ENCODE peak calls at places on chromosomes 16 and 17, in nine cellular contexts. C is MV-4-11; Z is substantia nigra; R is naive B cell; E is hepatic stellate cell; B is stimulated activated CD8-positive, alpha-beta memory T cell treated with anti-CD3 and anti-CD28 coated beads, Interleukin-7, amount 100 ng/mL, for 4 hours; H is NCI-H82; G is NCI-H526; I is AG04450. W is an unnamed sample.

GRCh38 chr17:76076765-76077581 is 2.0 kb upstream of the ZACN start:
- DNase-seq in C (no peak), Z (no peak), R (peak), E (no peak), B (no peak), H (no peak), G (peak), I (no peak), W (peak)

GRCh38 chr17:73293480-73293911 is 18.3 kb downstream of the CDC42EP4 start:
- DNase-seq in C (no peak), Z (no peak), R (no peak), E (peak), B (no peak), H (no peak), G (no peak), I (no peak), W (no peak)

GRCh38 chr17:82900741-82901140 is 60.9 kb upstream of the ZNF750 start:
- DNase-seq in C (no peak), Z (no peak), R (no peak), E (no peak), B (no peak), H (no peak), G (no peak), I (no peak), W (no peak)

GRCh38 chr16:30371248-30371816 is 1.0 kb upstream of the TBC1D10B start:
- DNase-seq in C (no peak), Z (no peak), R (no peak), E (no peak), B (no peak), H (no peak), G (no peak), I (no peak), W (no peak)

GRCh38 chr17:74147436-74147835 is 56.0 kb upstream of the RPL38 start:
- DNase-seq in C (no peak), Z (no peak), R (no peak), E (no peak), B (no peak), H (peak), G (peak), I (no peak), W (no peak)

GRCh38 chr17:43877451-43878155 is 29.7 kb downstream of the MPP2 start:
- DNase-seq in C (no peak), Z (no peak), R (no peak), E (no peak), B (no peak), H (no peak), G (no peak), I (no peak), W (no peak)

GRCh38 chr17:48052956-48053757 is 5.0 kb downstream of the NFE2L1 start:
- DNase-seq in C (no peak), Z (peak), R (no peak), E (peak), B (no peak), H (peak), G (peak), I (no peak), W (no peak)

GRCh38 chr17:10842658-10843057 is 4.8 kb upstream of the PIRT start:
- DNase-seq in C (no peak), Z (peak), R (no peak), E (no peak), B (no peak), H (no peak), G (no peak), I (no peak), W (no peak)

GRCh38 chr17:29358421-29358820 is 31.7 kb upstream of the TAOK1 start:
- DNase-seq in C (no peak), Z (no peak), R (no peak), E (no peak), B (no peak), H (no peak), G (no peak), I (no peak), W (no peak)